ENCODE peak calls at places on chromosomes 16 and 17, in eight cellular contexts. Y, A, K, L, Q, M, O and H are unnamed samples.

GRCh38 chr17:21209511-21210175 is 4.3 kb downstream of the TMEM11 start:
- DNase-seq in Y (no peak), A (no peak), K (peak; percentile 48), L (no peak), Q (no peak), M (no peak), O (peak; percentile 42), H (no peak)

GRCh38 chr17:1134634-1135324 is 45.0 kb downstream of the ABR start:
- DNase-seq in Y (no peak), A (no peak), K (peak; percentile 75), L (peak; percentile 86), Q (no peak), M (no peak), O (no peak), H (no peak)

GRCh38 chr17:75504347-75505151 is 10.8 kb downstream of the CASKIN2 start:
- DNase-seq in Y (peak; percentile 40), A (peak; percentile 65), K (no peak), L (peak; percentile 35), Q (no peak), M (peak; percentile 67), O (peak; percentile 25), H (no peak)

GRCh38 chr16:87854053-87854906 is 15.0 kb downstream of the SLC7A5 start:
- DNase-seq in Y (no peak), A (no peak), K (no peak), L (no peak), Q (no peak), M (no peak), O (no peak), H (no peak)

GRCh38 chr16:59591480-59591879 is 857.4 kb upstream of the GOT2 start:
- DNase-seq in Y (no peak), A (peak; percentile 32), K (no peak), L (no peak), Q (no peak), M (no peak), O (peak; percentile 65), H (peak; percentile 20)

GRCh38 chr17:19755821-19756510 is 7.9 kb upstream of the ALDH3A1 start:
- DNase-seq in Y (no peak), A (no peak), K (no peak), L (no peak), Q (no peak), M (no peak), O (no peak), H (no peak)

GRCh38 chr16:11389631-11390565 is 44.6 kb downstream of the RMI2 start:
- DNase-seq in Y (no peak), A (peak; percentile 46), K (no peak), L (no peak), Q (no peak), M (no peak), O (no peak), H (no peak)

GRCh38 chr16:77459534-77460412 is 24.9 kb upstream of the ADAMTS18 start:
- DNase-seq in Y (no peak), A (no peak), K (no peak), L (no peak), Q (no peak), M (no peak), O (no peak), H (no peak)

GRCh38 chr16:75096730-75097129 is 19.9 kb downstream of the LDHD start:
- DNase-seq in Y (no peak), A (peak; percentile 96), K (no peak), L (no peak), Q (no peak), M (peak; percentile 71), O (peak; percentile 28), H (peak; percentile 60)

GRCh38 chr17:4136373-4136772 is 6.5 kb downstream of the ZZEF1 start:
- DNase-seq in Y (no peak), A (peak; percentile 41), K (peak; percentile 11), L (no peak), Q (no peak), M (no peak), O (no peak), H (peak; percentile 90)

GRCh38 chr16:68893710-68894705 is 50.7 kb downstream of the TANGO6 start:
- DNase-seq in Y (no peak), A (peak; percentile 78), K (peak; percentile 33), L (peak; percentile 93), Q (no peak), M (peak; percentile 14), O (peak; percentile 46), H (peak; percentile 71)

GRCh38 chr16:11742041-11742535 is 569 bp downstream of the TXNDC11 start:
- DNase-seq in Y (no peak), A (peak; percentile 51), K (peak; percentile 24), L (no peak), Q (peak; percentile 82), M (peak; percentile 34), O (peak; percentile 32), H (no peak)

GRCh38 chr16:67183627-67184452 is at the start of gene MATCAP1:
- DNase-seq in Y (peak; percentile 99), A (peak; percentile 98), K (peak; percentile 97), L (peak; percentile 97), Q (peak; percentile 97), M (peak; percentile 97), O (peak; percentile 99), H (peak; percentile 98)

GRCh38 chr16:56600398-56600999 is 7.9 kb upstream of the MT2A start:
- DNase-seq in Y (peak; percentile 76), A (peak; percentile 70), K (no peak), L (peak; percentile 55), Q (no peak), M (peak; percentile 52), O (peak; percentile 74), H (peak; percentile 62)

GRCh38 chr17:50363217-50364060 is 9.5 kb downstream of the MRPL27 start:
- DNase-seq in Y (no peak), A (no peak), K (no peak), L (peak; percentile 60), Q (no peak), M (no peak), O (peak; percentile 51), H (peak; percentile 85)